ENCODE peak calls at places on chromosome 20, in five cellular contexts. A is spleen, R is H1, S is transverse colon, V is K562. N is an unnamed sample.

GRCh38 chr20:35971981-35972380 is 3.6 kb downstream of the CNBD2 start:
- DNase-seq in A (no peak), R (no peak), S (no peak), V (no peak), N (no peak)

GRCh38 chr20:3613821-3614440 is 49.3 kb downstream of the GFRA4 start:
- DNase-seq in A (no peak), R (no peak), S (no peak), V (no peak), N (no peak)

GRCh38 chr20:48524582-48524981 is 303.2 kb downstream of the PREX1 start:
- DNase-seq in A (no peak), R (peak), S (no peak), V (no peak), N (no peak)

GRCh38 chr20:44209691-44210421 is 715 bp downstream of the OSER1 start:
- DNase-seq in A (no peak), R (peak), S (no peak), V (no peak), N (peak)

GRCh38 chr20:4767084-4767483 is 45.4 kb downstream of the PRND start:
- DNase-seq in A (no peak), R (no peak), S (no peak), V (peak), N (no peak)

GRCh38 chr20:2741881-2742280 is 49.3 kb downstream of the EBF4 start:
- DNase-seq in A (no peak), R (no peak), S (no peak), V (no peak), N (no peak)

GRCh38 chr20:9615766-9616454 is 101.5 kb downstream of the LAMP5 start:
- DNase-seq in A (no peak), R (no peak), S (no peak), V (no peak), N (no peak)

GRCh38 chr20:41693136-41693979 is 75.2 kb upstream of the CHD6 start:
- DNase-seq in A (peak), R (peak), S (peak), V (peak), N (peak)

GRCh38 chr20:58075980-58076749 is 152.3 kb downstream of the ANKRD60 start:
- DNase-seq in A (no peak), R (peak), S (no peak), V (no peak), N (no peak)

GRCh38 chr20:19453781-19454310 is 241.4 kb downstream of the SLC24A3 start:
- DNase-seq in A (no peak), R (no peak), S (no peak), V (no peak), N (no peak)

GRCh38 chr20:59776059-59776603 is 157.3 kb downstream of the SYCP2 start:
- DNase-seq in A (no peak), R (peak), S (no peak), V (no peak), N (peak)

GRCh38 chr20:25270829-25271251 is 23.0 kb downstream of the PYGB start:
- DNase-seq in A (peak), R (peak), S (peak), V (no peak), N (peak)

DNA sequence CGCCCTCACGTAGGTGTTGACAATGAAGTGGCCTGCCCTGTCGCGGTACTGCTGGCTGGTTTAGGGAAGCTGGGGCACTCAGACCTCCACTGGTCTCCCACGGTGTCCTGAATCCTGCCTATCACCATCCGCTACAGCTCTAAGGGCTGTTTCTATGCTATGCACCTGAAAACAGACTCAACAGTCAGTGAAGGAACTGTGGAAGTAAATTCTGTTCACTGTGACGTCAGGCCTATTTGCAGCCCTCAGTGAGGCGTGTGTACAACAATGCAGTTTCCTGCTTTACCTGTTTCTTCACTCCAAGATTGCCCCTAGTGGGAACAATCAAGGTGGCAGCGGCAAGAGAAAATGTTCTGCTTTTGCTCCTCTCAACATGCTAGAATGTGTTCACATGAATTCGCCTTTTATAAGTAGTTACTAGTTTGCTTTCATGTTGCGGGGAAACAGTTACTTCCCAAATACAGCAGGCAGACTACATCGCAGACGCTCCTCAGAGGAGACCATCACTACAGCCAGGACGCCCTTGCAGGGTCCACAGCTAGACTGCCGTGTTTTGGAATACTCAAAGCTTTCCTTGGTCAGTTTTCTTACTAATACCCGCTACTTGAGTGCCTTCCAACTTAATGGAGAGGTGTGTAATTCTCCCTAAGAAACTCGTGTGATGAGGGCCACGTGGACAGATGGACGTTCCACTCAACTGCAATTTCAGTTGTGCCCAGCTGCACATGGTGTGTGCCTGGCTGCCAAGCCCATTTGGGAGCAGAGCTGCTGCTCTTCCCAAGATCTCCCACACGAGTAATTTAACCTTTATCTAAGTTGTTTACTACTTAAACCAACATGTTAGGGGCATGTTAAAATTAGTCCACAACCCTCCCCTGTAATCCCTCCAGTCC is 25.4 kb downstream of the DIDO1 start:
- DNase-seq in A (no peak), R (no peak), S (peak), V (no peak), N (peak)
- TF ChIP-seq POLR2AphosphoS5 in A (no peak), R (peak), S (no peak), V (peak), N (no peak)

DNA sequence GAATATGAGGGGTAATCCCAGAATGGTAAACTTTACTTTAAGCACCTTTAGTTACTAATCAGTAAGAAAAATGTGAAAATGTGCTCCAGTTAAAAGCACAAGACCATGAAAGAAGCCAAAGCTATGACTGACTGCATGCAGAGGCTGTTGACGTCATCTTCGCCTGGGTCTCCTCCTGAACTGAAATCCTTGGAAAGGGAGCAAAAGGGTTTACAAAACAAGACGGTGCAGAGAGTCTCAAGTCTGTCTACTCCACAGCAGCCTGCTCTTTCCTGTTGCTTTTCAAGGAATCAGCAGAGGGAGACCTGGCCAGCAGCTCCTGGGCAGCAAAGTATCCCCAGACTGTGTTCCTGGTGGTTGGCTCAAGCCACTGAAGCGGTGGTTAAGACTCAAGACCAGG is 10.2 kb downstream of the FKBP1A start:
- DNase-seq in A (no peak), R (no peak), S (no peak), V (no peak), N (no peak)
- H3K4me3 ChIP-seq in A (no peak), R (no peak), S (no peak), V (no peak), N (no peak)

DNA sequence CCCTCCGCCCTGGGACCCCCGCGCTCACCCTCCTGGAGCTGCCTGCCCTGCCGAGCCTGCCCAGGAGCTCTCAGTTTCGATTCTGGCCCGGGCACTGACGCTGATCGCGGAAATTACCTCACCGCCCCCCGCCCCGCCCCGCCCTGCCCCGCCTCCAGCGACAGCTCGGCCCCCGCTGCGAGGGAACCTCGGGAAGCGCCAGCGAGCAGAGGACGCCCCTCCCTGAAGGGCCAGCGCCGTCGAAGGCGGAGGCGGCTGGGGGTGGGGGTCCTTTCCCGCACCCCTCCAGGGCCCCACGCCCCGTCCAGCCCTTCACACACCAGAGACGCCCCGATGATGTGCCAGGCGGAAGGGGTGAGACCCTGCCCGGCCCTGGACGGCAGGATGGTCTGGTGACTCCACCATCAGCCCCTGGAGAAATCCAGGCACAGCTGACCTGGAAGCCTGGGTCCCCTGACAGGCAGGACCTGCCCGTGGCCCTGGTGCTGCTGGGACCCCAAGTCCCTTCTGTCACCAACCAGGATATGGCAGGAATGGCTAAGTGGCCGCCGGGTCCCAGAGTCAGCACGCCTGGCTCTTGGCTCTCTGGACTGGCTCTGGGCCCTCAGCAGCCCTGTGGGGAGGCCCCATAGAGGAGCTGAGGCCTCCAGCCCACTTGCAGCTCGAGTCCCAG is at the start of gene HELZ2:
- DNase-seq in A (peak), R (peak), S (peak), V (peak), N (peak)
- H3K27ac ChIP-seq in A (peak), R (no peak), S (peak), V (peak), N (peak)

DNA sequence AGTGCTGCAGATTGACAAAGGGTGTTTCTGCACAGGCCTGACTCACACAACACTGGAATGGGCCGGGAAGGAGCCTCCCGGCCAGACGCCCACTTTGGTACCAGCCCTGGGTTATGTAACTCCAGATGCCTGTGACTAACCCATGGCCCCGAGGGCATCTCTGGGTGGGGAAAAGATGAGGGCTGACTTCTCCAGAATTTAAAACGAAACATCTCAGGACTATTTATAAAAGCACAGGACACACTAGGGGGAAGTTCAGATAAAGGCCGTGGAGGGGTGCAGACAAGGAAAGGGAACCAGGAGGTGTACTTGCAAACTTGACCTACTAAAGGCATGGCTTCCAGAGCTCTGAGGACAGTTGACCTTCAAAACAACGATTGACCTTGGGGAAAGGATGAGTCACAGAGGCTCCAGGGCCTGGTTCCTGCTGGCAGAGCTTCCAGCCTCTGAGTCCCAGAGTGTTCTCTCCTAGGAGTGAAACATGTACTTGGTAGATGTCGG is 196.9 kb downstream of the NFATC2 start:
- DNase-seq in A (no peak), R (no peak), S (no peak), V (no peak), N (no peak)
- TF ChIP-seq POLR2AphosphoS5 in A (no peak), R (no peak), S (no peak), V (no peak), N (no peak)

GRCh38 chr20:23645575-23645974 is 7.8 kb upstream of the CST3 start:
- DNase-seq in A (no peak), R (no peak), S (no peak), V (no peak), N (no peak)
- H3K4me3 ChIP-seq in A (no peak), R (no peak), S (no peak), V (no peak), N (no peak)

GRCh38 chr20:38132156-38132909 is 32.7 kb downstream of the TGM2 start:
- DNase-seq in A (peak), R (no peak), S (no peak), V (no peak), N (no peak)

GRCh38 chr20:38135641-38136420 is 29.2 kb downstream of the TGM2 start:
- DNase-seq in A (peak), R (no peak), S (no peak), V (no peak), N (no peak)

GRCh38 chr20:38134427-38135281 is 30.4 kb downstream of the TGM2 start:
- DNase-seq in A (peak), R (no peak), S (no peak), V (peak), N (no peak)

GRCh38 chr20:38132910-38133501 is 32.1 kb downstream of the TGM2 start:
- DNase-seq in A (peak), R (no peak), S (no peak), V (no peak), N (no peak)

GRCh38 chr20:38133680-38134426 is 31.2 kb downstream of the TGM2 start:
- DNase-seq in A (peak), R (no peak), S (no peak), V (no peak), N (no peak)
- H3K27ac ChIP-seq in A (peak), R (no peak), S (no peak), V (peak), N (peak)

GRCh38 chr20:63863798-63864544 is 1.1 kb upstream of the TPD52L2 start:
- DNase-seq in A (peak), R (peak), S (peak), V (peak), N (peak)

GRCh38 chr20:63864545-63864977 is 509 bp upstream of the TPD52L2 start:
- DNase-seq in A (no peak), R (no peak), S (no peak), V (no peak), N (no peak)

GRCh38 chr20:63863021-63863797 is 1.9 kb upstream of the TPD52L2 start:
- DNase-seq in A (no peak), R (no peak), S (no peak), V (peak), N (no peak)

GRCh38 chr20:63861981-63862901 is 943 bp downstream of the ABHD16B start:
- DNase-seq in A (no peak), R (no peak), S (no peak), V (no peak), N (no peak)

GRCh38 chr20:63864978-63865640 is at the start of gene TPD52L2:
- DNase-seq in A (peak), R (peak), S (peak), V (peak), N (peak)
- TF ChIP-seq POLR2AphosphoS5 in A (peak), R (peak), S (peak), V (peak), N (peak)